ENCODE peak calls at places on chromosomes 13 and 19, in four cellular contexts. Y, X, E and P are unnamed samples.

GRCh38 chr13:22454586-22454985 is 726.2 kb upstream of the SGCG start:
- DNase-seq in X (no peak), Y (no peak), E (no peak), P (no peak)

GRCh38 chr13:114146629-114147028 is 14.2 kb upstream of the RASA3 start:
- DNase-seq in E (no peak), Y (no peak), X (no peak), P (no peak)

GRCh38 chr19:23283925-23284324 is 33.7 kb upstream of the ZNF724 start:
- DNase-seq in Y (no peak), X (peak), E (peak), P (no peak)

GRCh38 chr13:24208314-24208713 is 47.8 kb downstream of the SPATA13 start:
- DNase-seq in Y (no peak), X (no peak), E (no peak), P (no peak)

GRCh38 chr19:16309653-16310052 is 15.0 kb upstream of the KLF2 start:
- DNase-seq in E (no peak), Y (no peak), X (no peak), P (no peak)

GRCh38 chr19:47433121-47433520 is 13.8 kb upstream of the MEIS3 start:
- DNase-seq in Y (no peak), E (no peak), X (no peak), P (no peak)

GRCh38 chr19:15072930-15073647 is 8.9 kb upstream of the OR1I1 start:
- DNase-seq in X (no peak), Y (no peak), E (no peak), P (no peak)

GRCh38 chr13:111472559-111473460 is 152.4 kb downstream of the TEX29 start:
- DNase-seq in X (no peak), E (no peak), Y (no peak), P (peak)

GRCh38 chr13:44249439-44249838 is 124.2 kb upstream of the SERP2 start:
- DNase-seq in X (no peak), E (no peak), Y (no peak), P (no peak)

GRCh38 chr19:13790354-13790753 is 4.9 kb upstream of the ZSWIM4 start:
- DNase-seq in X (no peak), E (no peak), Y (no peak), P (peak)

GRCh38 chr19:17235618-17236413 is 9.8 kb downstream of the OCEL1 start:
- DNase-seq in E (peak), Y (peak), X (peak), P (peak)

GRCh38 chr19:48061401-48062344 is 17.8 kb upstream of the CABP5 start:
- DNase-seq in Y (no peak), E (no peak), X (no peak), P (no peak)

GRCh38 chr19:8004723-8005513 is 523 bp downstream of the ELAVL1 start:
- DNase-seq in E (no peak), X (no peak), Y (no peak), P (peak)

GRCh38 chr19:49340865-49341718 is 5.9 kb downstream of the CD37 start:
- DNase-seq in Y (no peak), E (no peak), X (no peak), P (no peak)

GRCh38 chr19:4911786-4912672 is 2.7 kb downstream of the UHRF1 start:
- DNase-seq in X (peak), E (peak), Y (no peak), P (peak)

GRCh38 chr13:110326263-110326904 is 19.3 kb downstream of the COL4A2 start:
- DNase-seq in X (no peak), E (no peak), Y (no peak), P (no peak)

GRCh38 chr13:25901460-25902376 is 150.1 kb downstream of the SHISA2 start:
- DNase-seq in Y (no peak), E (no peak), X (no peak), P (no peak)

GRCh38 chr19:18558595-18558994 is 925 bp downstream of the KXD1 start:
- DNase-seq in E (no peak), Y (no peak), X (no peak), P (no peak)

GRCh38 chr19:17794731-17795494 is at the start of gene B3GNT3:
- DNase-seq in Y (no peak), X (no peak), E (peak), P (peak)

GRCh38 chr13:48946163-48946562 is 29.5 kb upstream of the FNDC3A start:
- DNase-seq in X (no peak), Y (no peak), E (no peak), P (no peak)

GRCh38 chr13:30119476-30119875 is 187.9 kb downstream of the KATNAL1 start:
- DNase-seq in E (no peak), Y (no peak), X (no peak), P (no peak)

GRCh38 chr19:3670796-3671679 is 29.2 kb downstream of the PIP5K1C start:
- DNase-seq in E (no peak), X (no peak), Y (no peak), P (peak)

GRCh38 chr19:1396768-1397679 is 4.3 kb downstream of the GAMT start:
- DNase-seq in E (no peak), X (no peak), Y (no peak), P (no peak)

GRCh38 chr13:29758591-29759114 is 91.8 kb downstream of the UBL3 start:
- DNase-seq in X (peak), Y (no peak), E (no peak), P (peak)

GRCh38 chr19:38055655-38056521 is 148.9 kb downstream of the SIPA1L3 start:
- DNase-seq in X (no peak), E (no peak), Y (no peak), P (peak)

GRCh38 chr13:65856464-65856863 is 1373.7 kb downstream of the PCDH9 start:
- DNase-seq in X (no peak), Y (no peak), E (no peak), P (no peak)

GRCh38 chr13:99418663-99419140 is 82.6 kb upstream of the TM9SF2 start:
- DNase-seq in X (no peak), Y (no peak), E (no peak), P (peak)

GRCh38 chr19:45443462-45444317 is 20.0 kb upstream of the ERCC1 start:
- DNase-seq in Y (no peak), X (no peak), E (peak), P (peak)

GRCh38 chr13:39859898-39860297 is 204.4 kb downstream of the COG6 start:
- DNase-seq in X (no peak), Y (no peak), E (no peak), P (no peak)

GRCh38 chr13:42685762-42686560 is 95.4 kb upstream of the FAM216B start:
- DNase-seq in E (no peak), X (no peak), Y (no peak), P (no peak)

GRCh38 chr19:48634424-48635262 is 2.5 kb downstream of the DBP start:
- DNase-seq in E (peak), X (peak), Y (peak), P (peak)

GRCh38 chr13:79614519-79614918 is 133.6 kb downstream of the NDFIP2 start:
- DNase-seq in E (no peak), Y (no peak), X (no peak), P (no peak)

GRCh38 chr19:10518444-10519361 is 1.5 kb upstream of the S1PR5 start:
- DNase-seq in E (no peak), X (no peak), Y (no peak), P (no peak)

GRCh38 chr13:110779046-110779445 is 65.5 kb downstream of the ING1 start:
- DNase-seq in Y (no peak), E (no peak), X (no peak), P (no peak)

GRCh38 chr13:41603917-41604316 is 146.6 kb downstream of the RGCC start:
- DNase-seq in X (no peak), Y (no peak), E (no peak), P (no peak)